ENCODE peak calls at places on chromosomes 5 and 9, in four cellular contexts. One of them, this sample, is unnamed.

GRCh38 chr5:67156976-67157583 is 39.5 kb downstream of the CD180 start:
- DNase-seq in iPS DF 6.9: no peak
- DNase-seq in iris pigment epithelial cell: peak
- DNase-seq in colonic mucosa: no peak
- DNase-seq in this sample: peak

GRCh38 chr5:32754251-32754650 is 43.1 kb downstream of the NPR3 start:
- DNase-seq in iPS DF 6.9: no peak
- DNase-seq in colonic mucosa: no peak
- DNase-seq in iris pigment epithelial cell: no peak
- DNase-seq in this sample: no peak

GRCh38 chr5:168883253-168883880 is 304.2 kb upstream of the PANK3 start:
- DNase-seq in colonic mucosa: no peak
- DNase-seq in iPS DF 6.9: no peak
- DNase-seq in iris pigment epithelial cell: no peak
- DNase-seq in this sample: no peak

GRCh38 chr9:89502038-89502601 is 4.2 kb upstream of the SEMA4D start:
- DNase-seq in iris pigment epithelial cell: no peak
- DNase-seq in iPS DF 6.9: no peak
- DNase-seq in colonic mucosa: no peak
- DNase-seq in this sample: no peak

GRCh38 chr5:111948517-111948916 is 191.5 kb upstream of the NREP start:
- DNase-seq in colonic mucosa: no peak
- DNase-seq in iris pigment epithelial cell: peak
- DNase-seq in iPS DF 6.9: no peak
- DNase-seq in this sample: no peak

GRCh38 chr9:19550009-19550408 is 141.2 kb downstream of the ACER2 start:
- DNase-seq in colonic mucosa: no peak
- DNase-seq in iris pigment epithelial cell: no peak
- DNase-seq in iPS DF 6.9: no peak
- DNase-seq in this sample: no peak

GRCh38 chr5:143110591-143110990 is 292.9 kb downstream of the NR3C1 start:
- DNase-seq in iris pigment epithelial cell: peak
- DNase-seq in colonic mucosa: no peak
- DNase-seq in iPS DF 6.9: no peak
- DNase-seq in this sample: no peak

GRCh38 chr9:131814714-131815113 is 74.8 kb upstream of the RAPGEF1 start:
- DNase-seq in iPS DF 6.9: no peak
- DNase-seq in iris pigment epithelial cell: no peak
- DNase-seq in colonic mucosa: no peak
- DNase-seq in this sample: no peak

GRCh38 chr9:131214457-131214856 is 61.9 kb downstream of the FAM78A start:
- DNase-seq in iris pigment epithelial cell: no peak
- DNase-seq in iPS DF 6.9: no peak
- DNase-seq in colonic mucosa: no peak
- DNase-seq in this sample: no peak

GRCh38 chr9:136858844-136859757 is 7.0 kb downstream of the MAMDC4 start:
- DNase-seq in colonic mucosa: peak
- DNase-seq in iris pigment epithelial cell: peak
- DNase-seq in iPS DF 6.9: no peak
- DNase-seq in this sample: peak

GRCh38 chr5:54985301-54986268 is at the start of gene ESM1:
- DNase-seq in iris pigment epithelial cell: peak
- DNase-seq in colonic mucosa: no peak
- DNase-seq in iPS DF 6.9: no peak
- DNase-seq in this sample: no peak

GRCh38 chr5:157739388-157740045 is 4.0 kb upstream of the LSM11 start:
- DNase-seq in iPS DF 6.9: no peak
- DNase-seq in colonic mucosa: no peak
- DNase-seq in iris pigment epithelial cell: no peak
- DNase-seq in this sample: no peak

GRCh38 chr5:146789712-146790660 is 88.6 kb downstream of the PPP2R2B start:
- DNase-seq in iPS DF 6.9: peak
- DNase-seq in iris pigment epithelial cell: no peak
- DNase-seq in colonic mucosa: no peak
- DNase-seq in this sample: no peak

GRCh38 chr5:13939647-13940046 is 4.8 kb downstream of the DNAH5 start:
- DNase-seq in colonic mucosa: no peak
- DNase-seq in iPS DF 6.9: no peak
- DNase-seq in iris pigment epithelial cell: no peak
- DNase-seq in this sample: no peak